ENCODE peak calls at places on chromosomes 4 and X, in nine cellular contexts. G is AG10803, B is fibroblast of lung, M is HEK293T, L is heart left ventricle, A is colonic mucosa, O is transverse colon, T is foreskin fibroblast, K is AG04450. X is an unnamed sample.

GRCh38 chr4:71126719-71127118 is 133.3 kb downstream of the DCK start:
- DNase-seq in G (peak; percentile 88), B (peak; percentile 99), M (no peak), L (no peak), A (no peak), O (peak; percentile 27), T (peak; percentile 64), K (peak; percentile 91), X (no peak)

GRCh38 chrX:140091276-140091886 is 126.1 kb upstream of the CXorf66 start:
- DNase-seq in G (peak; percentile 0), B (peak; percentile 12), M (peak; percentile 59), L (no peak), A (peak; percentile 18), O (peak; percentile 8), T (peak; percentile 11), K (no peak), X (peak; percentile 17)

GRCh38 chr4:6969826-6970800 is 60.5 kb downstream of the TBC1D14 start:
- DNase-seq in G (no peak), B (no peak), M (no peak), L (no peak), A (no peak), O (no peak), T (no peak), K (no peak), X (no peak)

GRCh38 chr4:128812360-128812958 is 3.0 kb downstream of the JADE1 start:
- DNase-seq in G (peak; percentile 74), B (peak; percentile 81), M (peak; percentile 23), L (peak; percentile 46), A (peak; percentile 38), O (no peak), T (peak; percentile 82), K (no peak), X (peak; percentile 59)

GRCh38 chr4:165079476-165079875 is 25.8 kb downstream of the TRIM75 start:
- DNase-seq in G (no peak), B (peak; percentile 38), M (no peak), L (peak; percentile 50), A (peak; percentile 83), O (peak; percentile 74), T (no peak), K (no peak), X (no peak)

GRCh38 chr4:100098011-100098545 is 92.2 kb downstream of the DDIT4L start:
- DNase-seq in G (no peak), B (no peak), M (no peak), L (no peak), A (no peak), O (no peak), T (no peak), K (no peak), X (no peak)

GRCh38 chrX:41010188-41010846 is 74.9 kb upstream of the USP9X start:
- DNase-seq in G (peak; percentile 87), B (peak; percentile 90), M (peak; percentile 35), L (peak; percentile 86), A (peak; percentile 82), O (peak; percentile 76), T (peak; percentile 84), K (peak; percentile 63), X (peak; percentile 72)

GRCh38 chr4:77695769-77696168 is 90.1 kb downstream of the CXCL13 start:
- DNase-seq in G (peak; percentile 88), B (peak; percentile 98), M (no peak), L (no peak), A (no peak), O (no peak), T (peak; percentile 95), K (peak; percentile 88), X (no peak)

GRCh38 chr4:26060286-26060685 is 146.3 kb downstream of the SMIM20 start:
- DNase-seq in G (no peak), B (peak; percentile 60), M (no peak), L (no peak), A (no peak), O (no peak), T (peak; percentile 60), K (no peak), X (no peak)

GRCh38 chr4:58163172-58163571 is 1053.0 kb upstream of the IGFBP7 start:
- DNase-seq in G (no peak), B (no peak), M (no peak), L (no peak), A (no peak), O (no peak), T (no peak), K (no peak), X (no peak)

GRCh38 chr4:184457530-184458249 is 16.7 kb downstream of the IRF2 start:
- DNase-seq in G (peak; percentile 36), B (no peak), M (no peak), L (no peak), A (no peak), O (peak; percentile 52), T (peak; percentile 71), K (no peak), X (no peak)

GRCh38 chr4:35201403-35201802 is 1042.9 kb downstream of the ARAP2 start:
- DNase-seq in G (no peak), B (no peak), M (no peak), L (no peak), A (no peak), O (no peak), T (no peak), K (no peak), X (no peak)

GRCh38 chr4:170729897-170730296 is 640.1 kb upstream of the AADAT start:
- DNase-seq in G (no peak), B (no peak), M (no peak), L (no peak), A (no peak), O (no peak), T (no peak), K (no peak), X (no peak)

GRCh38 chrX:15204130-15204751 is 65.6 kb downstream of the ASB9 start:
- DNase-seq in G (no peak), B (no peak), M (no peak), L (no peak), A (no peak), O (no peak), T (no peak), K (no peak), X (no peak)

GRCh38 chrX:4315891-4316290 is 602.4 kb upstream of the PRKX start:
- DNase-seq in G (no peak), B (no peak), M (no peak), L (no peak), A (no peak), O (no peak), T (no peak), K (no peak), X (no peak)

GRCh38 chrX:85001344-85001743 is 2.3 kb upstream of the APOOL start:
- DNase-seq in G (no peak), B (no peak), M (no peak), L (no peak), A (no peak), O (no peak), T (no peak), K (no peak), X (no peak)

GRCh38 chr4:688695-689497 is at the start of gene SLC49A3:
- DNase-seq in G (peak; percentile 25), B (no peak), M (no peak), L (peak; percentile 57), A (no peak), O (peak; percentile 43), T (no peak), K (no peak), X (no peak)

GRCh38 chr4:11732155-11732554 is 303.5 kb upstream of the HS3ST1 start:
- DNase-seq in G (no peak), B (no peak), M (no peak), L (no peak), A (peak; percentile 49), O (peak; percentile 37), T (no peak), K (no peak), X (no peak)

GRCh38 chr4:127247293-127247952 is 385.3 kb upstream of the INTU start:
- DNase-seq in G (no peak), B (no peak), M (no peak), L (no peak), A (no peak), O (no peak), T (no peak), K (no peak), X (no peak)

GRCh38 chrX:122268353-122268752 is 915.7 kb upstream of the GRIA3 start:
- DNase-seq in G (no peak), B (no peak), M (no peak), L (no peak), A (no peak), O (no peak), T (no peak), K (no peak), X (no peak)

GRCh38 chr4:16573181-16573580 is 325.3 kb downstream of the LDB2 start:
- DNase-seq in G (peak; percentile 39), B (peak; percentile 78), M (no peak), L (peak; percentile 26), A (no peak), O (no peak), T (peak; percentile 26), K (no peak), X (no peak)

GRCh38 chrX:153825042-153825441 is 5.3 kb downstream of the PDZD4 start:
- DNase-seq in G (no peak), B (no peak), M (no peak), L (no peak), A (no peak), O (no peak), T (no peak), K (no peak), X (no peak)

GRCh38 chr4:185235480-185236154 is 26.2 kb downstream of the SNX25 start:
- DNase-seq in G (no peak), B (peak; percentile 55), M (no peak), L (no peak), A (no peak), O (peak; percentile 27), T (no peak), K (no peak), X (no peak)

GRCh38 chr4:54731552-54731951 is 73.8 kb downstream of the KIT start:
- DNase-seq in G (no peak), B (no peak), M (no peak), L (no peak), A (no peak), O (no peak), T (no peak), K (no peak), X (no peak)

GRCh38 chr4:62135565-62136156 is 935.5 kb downstream of the ADGRL3 start:
- DNase-seq in G (no peak), B (peak; percentile 33), M (no peak), L (no peak), A (no peak), O (no peak), T (no peak), K (no peak), X (no peak)

GRCh38 chr4:93693141-93693540 is 135.4 kb upstream of the ATOH1 start:
- DNase-seq in G (no peak), B (no peak), M (no peak), L (no peak), A (no peak), O (no peak), T (no peak), K (no peak), X (no peak)

GRCh38 chr4:26020083-26020668 is 106.2 kb downstream of the SMIM20 start:
- DNase-seq in G (peak; percentile 70), B (peak; percentile 89), M (no peak), L (no peak), A (no peak), O (no peak), T (peak; percentile 82), K (peak; percentile 43), X (peak; percentile 67)

GRCh38 chrX:22095306-22095705 is 63.2 kb downstream of the PHEX start:
- DNase-seq in G (peak; percentile 70), B (peak; percentile 59), M (no peak), L (peak; percentile 41), A (peak; percentile 18), O (peak; percentile 10), T (peak; percentile 90), K (no peak), X (no peak)

GRCh38 chr4:575281-576141 is 584 bp downstream of the TMEM271 start:
- DNase-seq in G (peak; percentile 47), B (peak; percentile 82), M (peak; percentile 59), L (no peak), A (no peak), O (no peak), T (peak; percentile 72), K (no peak), X (peak; percentile 21)

GRCh38 chr4:78481180-78481579 is 70.4 kb upstream of the ANXA3 start:
- DNase-seq in G (peak; percentile 98), B (peak; percentile 50), M (no peak), L (no peak), A (no peak), O (no peak), T (peak; percentile 97), K (peak; percentile 7), X (no peak)

GRCh38 chr4:163493643-163494359 is 689 bp upstream of the TMA16 start:
- DNase-seq in G (no peak), B (no peak), M (no peak), L (no peak), A (peak; percentile 28), O (peak; percentile 52), T (no peak), K (no peak), X (peak; percentile 25)

X was measured in activated CD8-positive, alpha-beta T cell treated with anti-CD3 and anti-CD28 coated beads for 36 hours.